ENCODE peak calls at places on chromosomes 4 and X, in six cellular contexts. One of them, this sample, is unnamed.

GRCh38 chr4:4182835-4183568 is 43.7 kb downstream of the OTOP1 start:
- DNase-seq in adrenal gland: no peak
- DNase-seq in HCT116: peak; percentile 7
- DNase-seq in tibial nerve: no peak
- DNase-seq in uterus: no peak
- DNase-seq in heart left ventricle: no peak
- DNase-seq in this sample: no peak

GRCh38 chrX:154431321-154431720 is 2.8 kb downstream of the ATP6AP1 start:
- DNase-seq in HCT116: no peak
- DNase-seq in heart left ventricle: no peak
- DNase-seq in uterus: no peak
- DNase-seq in adrenal gland: peak; percentile 34
- DNase-seq in tibial nerve: no peak
- DNase-seq in this sample: no peak

GRCh38 chrX:78165425-78165824 is 26.0 kb upstream of the TAF9B start:
- DNase-seq in tibial nerve: no peak
- DNase-seq in adrenal gland: no peak
- DNase-seq in uterus: no peak
- DNase-seq in HCT116: no peak
- DNase-seq in heart left ventricle: no peak
- DNase-seq in this sample: no peak

GRCh38 chr4:57426779-57427395 is 316.7 kb upstream of the IGFBP7 start:
- DNase-seq in heart left ventricle: peak; percentile 37
- DNase-seq in tibial nerve: peak; percentile 60
- DNase-seq in uterus: no peak
- DNase-seq in HCT116: peak; percentile 19
- DNase-seq in adrenal gland: peak; percentile 67
- DNase-seq in this sample: peak; percentile 31

GRCh38 chr4:81492596-81492995 is 20.9 kb upstream of the RASGEF1B start:
- DNase-seq in heart left ventricle: no peak
- DNase-seq in tibial nerve: no peak
- DNase-seq in adrenal gland: no peak
- DNase-seq in uterus: no peak
- DNase-seq in HCT116: no peak
- DNase-seq in this sample: no peak

GRCh38 chr4:109942292-109942926 is 29.7 kb downstream of the EGF start:
- DNase-seq in heart left ventricle: no peak
- DNase-seq in uterus: no peak
- DNase-seq in HCT116: no peak
- DNase-seq in tibial nerve: no peak
- DNase-seq in adrenal gland: no peak
- DNase-seq in this sample: no peak

GRCh38 chr4:99383833-99384392 is 31.4 kb upstream of the ADH1C start:
- DNase-seq in heart left ventricle: peak; percentile 39
- DNase-seq in adrenal gland: peak; percentile 28
- DNase-seq in tibial nerve: peak; percentile 78
- DNase-seq in HCT116: no peak
- DNase-seq in uterus: peak; percentile 84
- DNase-seq in this sample: peak; percentile 68

GRCh38 chr4:103499094-103499493 is 220.7 kb downstream of the TACR3 start:
- DNase-seq in tibial nerve: no peak
- DNase-seq in HCT116: no peak
- DNase-seq in uterus: no peak
- DNase-seq in heart left ventricle: no peak
- DNase-seq in adrenal gland: no peak
- DNase-seq in this sample: no peak

GRCh38 chr4:189979196-189980047 is 38.8 kb downstream of the FRG1 start:
- DNase-seq in adrenal gland: no peak
- DNase-seq in tibial nerve: no peak
- DNase-seq in heart left ventricle: no peak
- DNase-seq in HCT116: no peak
- DNase-seq in uterus: no peak
- DNase-seq in this sample: no peak

GRCh38 chr4:129213692-129214091 is 117.7 kb downstream of the C4orf33 start:
- DNase-seq in HCT116: no peak
- DNase-seq in adrenal gland: no peak
- DNase-seq in tibial nerve: no peak
- DNase-seq in uterus: no peak
- DNase-seq in heart left ventricle: no peak
- DNase-seq in this sample: no peak

GRCh38 chr4:8641931-8642650 is 49.5 kb downstream of the CPZ start:
- DNase-seq in uterus: no peak
- DNase-seq in HCT116: no peak
- DNase-seq in tibial nerve: no peak
- DNase-seq in adrenal gland: no peak
- DNase-seq in heart left ventricle: no peak
- DNase-seq in this sample: no peak

GRCh38 chrX:50333308-50333707 is 128.7 kb downstream of the CCNB3 start:
- DNase-seq in uterus: no peak
- DNase-seq in tibial nerve: no peak
- DNase-seq in HCT116: no peak
- DNase-seq in adrenal gland: no peak
- DNase-seq in heart left ventricle: no peak
- DNase-seq in this sample: no peak

GRCh38 chr4:14000091-14000814 is 372.7 kb upstream of the BOD1L1 start:
- DNase-seq in heart left ventricle: no peak
- DNase-seq in tibial nerve: no peak
- DNase-seq in HCT116: no peak
- DNase-seq in adrenal gland: no peak
- DNase-seq in uterus: no peak
- DNase-seq in this sample: no peak

GRCh38 chrX:106875151-106875550 is 28.0 kb downstream of the RIPPLY1 start:
- DNase-seq in adrenal gland: no peak
- DNase-seq in tibial nerve: no peak
- DNase-seq in HCT116: no peak
- DNase-seq in uterus: no peak
- DNase-seq in heart left ventricle: no peak
- DNase-seq in this sample: no peak
- H3K4me1 ChIP-seq in adrenal gland: no peaks in the 10 kb centered on the region
- H3K4me1 ChIP-seq in tibial nerve: no peaks in the 10 kb centered on the region
- H3K4me1 ChIP-seq in HCT116: no peaks in the 10 kb centered on the region
- H3K4me1 ChIP-seq in uterus: no peaks in the 10 kb centered on the region
- H3K4me1 ChIP-seq in heart left ventricle: no peaks in the 10 kb centered on the region
- H3K4me1 ChIP-seq in this sample: no peaks in the 10 kb centered on the region

DNA sequence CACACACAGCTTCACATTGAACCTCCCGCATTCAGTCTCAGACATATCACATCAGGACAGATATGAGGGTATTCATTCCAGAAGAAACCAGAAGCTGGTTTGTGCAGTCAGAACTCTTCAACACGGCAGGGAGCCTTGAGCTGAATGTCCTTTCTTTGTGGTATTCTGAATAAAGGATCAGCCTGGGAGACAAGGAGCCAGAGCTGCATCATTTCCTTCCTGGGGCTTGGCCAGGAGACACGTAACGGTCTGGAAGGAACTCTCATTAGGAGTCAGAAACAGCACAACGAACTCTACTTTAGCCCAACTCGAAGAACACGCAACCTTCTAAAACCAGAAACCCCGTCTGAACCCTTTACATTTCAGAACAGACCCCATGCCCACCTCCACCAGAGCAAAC is 46.4 kb downstream of the KDR start:
- DNase-seq in heart left ventricle: peak; percentile 78
- DNase-seq in tibial nerve: peak; percentile 73
- DNase-seq in uterus: peak; percentile 62
- DNase-seq in HCT116: no peak
- DNase-seq in adrenal gland: peak; percentile 52
- DNase-seq in this sample: no peak
- TF ChIP-seq POLR2A in heart left ventricle: no peak
- TF ChIP-seq POLR2A in tibial nerve: no peak
- TF ChIP-seq POLR2A in uterus: peak; percentile 23
- TF ChIP-seq POLR2A in HCT116: no peak
- TF ChIP-seq POLR2A in adrenal gland: no peak
- TF ChIP-seq POLR2A in this sample: no peak

DNA sequence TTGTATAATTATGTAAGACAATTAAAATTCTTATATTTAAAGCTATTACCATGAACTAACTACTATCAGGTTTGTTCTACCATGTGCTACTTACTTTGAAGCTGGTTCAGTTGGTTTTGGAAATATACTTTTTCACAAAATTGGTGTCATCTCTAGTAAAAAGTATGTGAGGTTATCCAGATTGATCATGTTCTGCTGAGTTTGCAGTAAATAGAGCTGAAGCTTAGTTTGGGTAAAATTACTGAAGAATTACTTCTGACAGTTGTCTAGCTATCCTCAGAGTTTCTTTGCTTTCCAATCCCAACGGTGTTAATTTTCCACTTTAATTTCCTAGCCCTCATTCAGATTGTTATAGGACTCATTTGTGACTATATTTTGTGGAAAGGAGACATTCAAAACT is 184.2 kb downstream of the FAT4 start:
- DNase-seq in heart left ventricle: no peak
- DNase-seq in HCT116: no peak
- DNase-seq in tibial nerve: no peak
- DNase-seq in adrenal gland: no peak
- DNase-seq in uterus: no peak
- DNase-seq in this sample: no peak
- H3K36me3 ChIP-seq in heart left ventricle: no peaks in the 10 kb centered on the region
- H3K36me3 ChIP-seq in HCT116: no peaks in the 10 kb centered on the region
- H3K36me3 ChIP-seq in tibial nerve: no peaks in the 10 kb centered on the region
- H3K36me3 ChIP-seq in adrenal gland: no peaks in the 10 kb centered on the region
- H3K36me3 ChIP-seq in uterus: no peaks in the 10 kb centered on the region
- H3K36me3 ChIP-seq in this sample: no peaks in the 10 kb centered on the region

GRCh38 chr4:143403551-143403816 is 66.8 kb downstream of the GAB1 start:
- DNase-seq in HCT116: no peak
- DNase-seq in uterus: no peak
- DNase-seq in tibial nerve: no peak
- DNase-seq in adrenal gland: no peak
- DNase-seq in heart left ventricle: no peak
- DNase-seq in this sample: no peak
- H3K4me1 ChIP-seq in HCT116: peaks cover 6% of the 10 kb centered on the region
- H3K4me1 ChIP-seq in uterus: peaks cover 17% of the 10 kb centered on the region
- H3K4me1 ChIP-seq in tibial nerve: peaks cover 53% of the 10 kb centered on the region
- H3K4me1 ChIP-seq in adrenal gland: peaks cover 78% of the 10 kb centered on the region
- H3K4me1 ChIP-seq in heart left ventricle: peaks cover 59% of the 10 kb centered on the region
- H3K4me1 ChIP-seq in this sample: peaks cover 28% of the 10 kb centered on the region

GRCh38 chrX:41029332-41029731 is 55.9 kb upstream of the USP9X start:
- DNase-seq in adrenal gland: no peak
- DNase-seq in HCT116: no peak
- DNase-seq in heart left ventricle: no peak
- DNase-seq in tibial nerve: no peak
- DNase-seq in uterus: no peak
- DNase-seq in this sample: no peak
- TF ChIP-seq POLR2A in adrenal gland: no peak
- TF ChIP-seq POLR2A in HCT116: no peak
- TF ChIP-seq POLR2A in heart left ventricle: no peak
- TF ChIP-seq POLR2A in tibial nerve: no peak
- TF ChIP-seq POLR2A in uterus: no peak
- TF ChIP-seq POLR2A in this sample: no peak

GRCh38 chrX:119127643-119128042 is at the start of gene KIAA1210:
- DNase-seq in heart left ventricle: no peak
- DNase-seq in adrenal gland: no peak
- DNase-seq in uterus: no peak
- DNase-seq in tibial nerve: no peak
- DNase-seq in HCT116: no peak
- DNase-seq in this sample: no peak
- H3K36me3 ChIP-seq in heart left ventricle: no peaks in the 10 kb centered on the region
- H3K36me3 ChIP-seq in adrenal gland: no peaks in the 10 kb centered on the region
- H3K36me3 ChIP-seq in uterus: no peaks in the 10 kb centered on the region
- H3K36me3 ChIP-seq in tibial nerve: no peaks in the 10 kb centered on the region
- H3K36me3 ChIP-seq in HCT116: no peaks in the 10 kb centered on the region
- H3K36me3 ChIP-seq in this sample: no peaks in the 10 kb centered on the region